ENCODE peak calls at places on chromosomes 1 and 21, in five cellular contexts. One of them, this sample, is unnamed.

GRCh38 chr21:39182016-39182415 is 1.2 kb downstream of the PSMG1 start:
- DNase-seq in A673: no peak
- DNase-seq in tibial artery: no peak
- DNase-seq in neuronal stem cell: no peak
- DNase-seq in fibroblast of lung: no peak
- DNase-seq in this sample: no peak

GRCh38 chr21:44926364-44927101 is 5.8 kb upstream of the ITGB2 start:
- DNase-seq in A673: no peak
- DNase-seq in tibial artery: no peak
- DNase-seq in neuronal stem cell: no peak
- DNase-seq in fibroblast of lung: no peak
- DNase-seq in this sample: no peak

GRCh38 chr1:22936681-22937080 is 36.0 kb downstream of the LACTBL1 start:
- DNase-seq in A673: no peak
- DNase-seq in tibial artery: no peak
- DNase-seq in neuronal stem cell: no peak
- DNase-seq in fibroblast of lung: no peak
- DNase-seq in this sample: no peak

GRCh38 chr1:200323856-200324400 is 85.9 kb downstream of the ZNF281 start:
- DNase-seq in A673: no peak
- DNase-seq in tibial artery: no peak
- DNase-seq in neuronal stem cell: no peak
- DNase-seq in fibroblast of lung: peak
- DNase-seq in this sample: no peak

GRCh38 chr1:26618561-26618960 is 77.3 kb upstream of the ARID1A start:
- DNase-seq in A673: no peak
- DNase-seq in tibial artery: no peak
- DNase-seq in neuronal stem cell: no peak
- DNase-seq in fibroblast of lung: no peak
- DNase-seq in this sample: no peak

GRCh38 chr1:246790364-246790763 is 66.2 kb downstream of the SCCPDH start:
- DNase-seq in A673: no peak
- DNase-seq in tibial artery: no peak
- DNase-seq in neuronal stem cell: no peak
- DNase-seq in fibroblast of lung: no peak
- DNase-seq in this sample: no peak

GRCh38 chr1:67700692-67701410 is 15.8 kb downstream of the GADD45A start:
- DNase-seq in A673: no peak
- DNase-seq in tibial artery: no peak
- DNase-seq in neuronal stem cell: peak
- DNase-seq in fibroblast of lung: no peak
- DNase-seq in this sample: peak

GRCh38 chr1:31955917-31956736 is 18.0 kb upstream of the PTP4A2 start:
- DNase-seq in A673: peak
- DNase-seq in tibial artery: peak
- DNase-seq in neuronal stem cell: no peak
- DNase-seq in fibroblast of lung: peak
- DNase-seq in this sample: peak

GRCh38 chr1:201348211-201348566 is 29.3 kb downstream of the TNNT2 start:
- DNase-seq in A673: peak
- DNase-seq in tibial artery: no peak
- DNase-seq in neuronal stem cell: peak
- DNase-seq in fibroblast of lung: peak
- DNase-seq in this sample: peak

GRCh38 chr1:91742848-91743292 is 143.1 kb downstream of the TGFBR3 start:
- DNase-seq in A673: no peak
- DNase-seq in tibial artery: peak
- DNase-seq in neuronal stem cell: no peak
- DNase-seq in fibroblast of lung: peak
- DNase-seq in this sample: no peak
- H3K27ac ChIP-seq in A673: no peak
- H3K27ac ChIP-seq in tibial artery: peak
- H3K27ac ChIP-seq in neuronal stem cell: no peak
- H3K27ac ChIP-seq in fibroblast of lung: no peak
- H3K27ac ChIP-seq in this sample: no peak

DNA sequence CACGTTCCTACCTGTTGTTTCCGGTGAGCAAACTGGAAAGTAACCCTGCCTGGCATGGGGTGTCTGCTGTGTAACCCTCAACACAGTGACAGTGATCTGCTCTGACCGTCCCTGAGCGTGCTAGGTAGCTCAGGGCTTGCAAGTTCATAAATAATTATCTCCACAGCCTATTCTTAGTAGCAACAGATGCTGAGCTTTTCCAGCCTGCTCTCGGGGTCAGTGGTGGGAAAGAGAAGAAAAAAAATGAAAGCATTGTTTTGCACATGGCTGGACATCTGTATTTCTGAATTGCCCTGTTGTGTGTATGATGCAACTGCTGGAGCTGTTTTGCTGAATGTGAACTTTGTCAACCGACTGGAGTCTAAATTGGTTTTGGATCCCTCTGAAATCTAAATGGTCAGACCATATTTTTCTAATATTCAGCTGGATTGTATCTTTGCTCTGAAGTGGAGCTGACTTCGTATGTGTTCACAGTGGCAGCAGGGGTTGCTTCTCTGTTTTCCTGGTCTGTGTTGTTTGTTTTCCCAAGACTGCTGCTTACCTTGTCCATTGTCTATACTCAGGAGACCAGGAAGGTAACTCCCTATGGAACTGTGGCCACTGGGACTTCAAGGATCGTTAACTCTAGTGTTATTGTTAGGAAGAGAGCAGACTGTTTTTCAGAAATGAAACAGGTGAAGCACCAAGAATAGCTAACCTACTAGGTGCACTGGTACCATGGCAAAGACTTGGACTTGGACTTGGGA is 27.0 kb downstream of the TGFB2 start:
- DNase-seq in A673: no peak
- DNase-seq in tibial artery: no peak
- DNase-seq in neuronal stem cell: no peak
- DNase-seq in fibroblast of lung: peak
- DNase-seq in this sample: no peak
- H3K27ac ChIP-seq in A673: no peak
- H3K27ac ChIP-seq in tibial artery: peak
- H3K27ac ChIP-seq in neuronal stem cell: no peak
- H3K27ac ChIP-seq in fibroblast of lung: no peak
- H3K27ac ChIP-seq in this sample: no peak

GRCh38 chr21:36981977-36982700 is 15.7 kb upstream of the HLCS start:
- DNase-seq in A673: no peak
- DNase-seq in tibial artery: no peak
- DNase-seq in neuronal stem cell: no peak
- DNase-seq in fibroblast of lung: no peak
- DNase-seq in this sample: no peak
- H3K27ac ChIP-seq in A673: no peak
- H3K27ac ChIP-seq in tibial artery: no peak
- H3K27ac ChIP-seq in neuronal stem cell: no peak
- H3K27ac ChIP-seq in fibroblast of lung: no peak
- H3K27ac ChIP-seq in this sample: no peak

DNA sequence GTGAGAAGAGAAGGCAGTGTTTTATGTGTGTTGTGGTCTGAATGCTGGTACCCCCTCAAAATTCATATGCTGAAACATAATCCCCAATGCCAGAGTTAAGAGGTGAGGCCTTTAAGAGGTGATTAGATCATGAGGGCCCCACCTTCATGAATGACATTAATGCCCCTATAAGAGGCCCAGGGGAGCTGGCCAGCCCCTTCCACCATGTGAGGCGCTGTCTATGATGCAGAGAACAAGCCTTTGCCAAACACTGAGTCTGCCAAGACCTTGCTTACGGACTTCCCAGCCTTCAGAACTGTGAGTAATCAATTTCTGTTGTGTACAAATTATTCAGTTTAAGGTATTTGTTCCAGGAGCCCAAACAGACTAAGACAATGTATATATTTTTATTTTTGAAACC is 20.2 kb downstream of the CAPZB start:
- DNase-seq in A673: no peak
- DNase-seq in tibial artery: no peak
- DNase-seq in neuronal stem cell: no peak
- DNase-seq in fibroblast of lung: peak
- DNase-seq in this sample: no peak
- H3K27ac ChIP-seq in A673: no peak
- H3K27ac ChIP-seq in tibial artery: peak
- H3K27ac ChIP-seq in neuronal stem cell: no peak
- H3K27ac ChIP-seq in fibroblast of lung: no peak
- H3K27ac ChIP-seq in this sample: no peak

DNA sequence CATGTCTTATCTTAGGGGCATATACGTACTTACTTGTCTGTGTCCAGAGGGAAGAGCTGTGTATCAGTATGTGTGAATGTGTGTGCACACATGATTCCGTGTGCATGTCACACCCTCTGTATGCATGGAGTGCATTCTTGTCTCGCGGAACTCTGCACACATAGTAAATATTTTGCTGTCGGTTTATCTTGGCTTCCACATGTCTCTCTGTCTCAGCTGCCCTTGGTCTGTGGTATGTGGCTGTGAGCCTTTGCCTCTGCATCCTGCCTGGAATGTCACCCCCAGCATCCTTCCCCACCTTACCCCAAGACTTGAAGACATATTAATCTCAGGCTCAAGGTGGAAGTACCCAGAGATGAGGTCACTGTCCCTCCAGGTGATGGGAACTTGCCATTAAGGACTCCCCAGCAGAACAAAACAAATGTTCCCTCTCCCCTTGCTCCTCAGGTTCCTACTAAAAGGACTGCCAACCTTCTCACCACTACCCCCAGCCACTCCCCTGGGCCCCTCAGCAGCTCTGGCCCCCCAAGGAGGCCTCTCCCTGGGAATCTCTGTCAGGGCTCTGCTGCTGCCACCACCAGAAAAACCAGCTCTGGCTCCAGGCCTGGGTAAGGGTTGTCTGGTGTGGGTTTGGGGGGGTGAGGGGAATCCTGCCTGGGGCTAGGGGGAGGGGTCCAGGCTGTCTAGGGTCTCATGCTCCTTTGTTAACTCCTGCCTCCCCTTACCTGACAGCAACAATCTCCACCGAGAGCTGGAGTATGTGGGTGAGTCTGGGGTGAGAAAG is 5.0 kb downstream of the NECTIN4 start:
- DNase-seq in A673: no peak
- DNase-seq in tibial artery: no peak
- DNase-seq in neuronal stem cell: no peak
- DNase-seq in fibroblast of lung: peak
- DNase-seq in this sample: no peak
- H3K27ac ChIP-seq in A673: no peak
- H3K27ac ChIP-seq in tibial artery: no peak
- H3K27ac ChIP-seq in neuronal stem cell: no peak
- H3K27ac ChIP-seq in fibroblast of lung: peak
- H3K27ac ChIP-seq in this sample: peak

DNA sequence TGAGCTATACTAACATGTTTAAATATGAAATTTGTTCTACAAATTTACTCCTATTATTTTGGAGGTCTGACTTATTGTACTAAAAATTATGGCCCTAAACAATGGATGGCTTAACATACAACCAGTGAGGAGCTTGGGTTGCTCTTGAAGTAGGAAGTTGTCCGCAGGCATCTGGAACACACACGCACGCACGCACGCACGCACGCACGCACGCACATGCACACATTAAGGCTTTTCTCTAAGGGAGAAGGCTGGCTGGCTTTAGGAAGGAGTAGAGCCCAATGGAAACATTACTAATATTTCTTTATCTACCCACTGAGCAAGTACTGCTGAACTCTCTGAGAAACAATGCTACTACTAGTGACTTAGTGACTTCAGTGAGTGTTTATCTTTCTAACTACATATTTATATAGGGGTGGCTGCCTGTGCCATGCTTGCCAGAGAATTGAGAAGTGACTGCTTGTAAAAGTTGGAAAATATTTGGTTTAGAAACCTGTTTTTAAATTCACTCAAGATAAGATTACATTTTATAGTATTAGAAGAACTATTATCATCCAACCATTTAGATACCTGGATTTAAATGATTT is 16.2 kb upstream of the ARHGAP29 start:
- DNase-seq in A673: no peak
- DNase-seq in tibial artery: no peak
- DNase-seq in neuronal stem cell: no peak
- DNase-seq in fibroblast of lung: no peak
- DNase-seq in this sample: no peak
- H3K27ac ChIP-seq in A673: no peak
- H3K27ac ChIP-seq in tibial artery: no peak
- H3K27ac ChIP-seq in neuronal stem cell: no peak
- H3K27ac ChIP-seq in fibroblast of lung: no peak
- H3K27ac ChIP-seq in this sample: no peak

DNA sequence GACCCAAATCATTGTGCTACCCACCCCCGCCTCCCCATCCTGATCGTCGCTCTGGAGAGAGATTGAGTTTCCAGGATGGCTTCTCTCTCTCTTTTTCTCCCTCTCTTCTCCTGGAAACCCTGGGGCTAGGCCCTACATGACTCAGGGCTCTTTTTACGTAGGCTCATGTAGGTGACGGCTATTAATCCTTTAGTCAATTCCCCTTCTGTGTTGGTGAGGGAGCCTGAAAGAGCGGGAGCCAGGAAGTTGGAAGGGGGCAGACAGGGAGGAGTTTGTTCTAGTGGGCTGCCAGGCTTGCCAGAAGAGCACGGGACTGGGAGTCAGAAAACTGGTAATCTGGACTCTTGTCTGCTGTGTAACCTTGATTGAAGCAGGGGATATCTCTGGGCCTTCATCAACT is 9.7 kb downstream of the ATP2B4 start:
- DNase-seq in A673: no peak
- DNase-seq in tibial artery: peak
- DNase-seq in neuronal stem cell: no peak
- DNase-seq in fibroblast of lung: no peak
- DNase-seq in this sample: no peak
- H3K27ac ChIP-seq in A673: no peak
- H3K27ac ChIP-seq in tibial artery: peak
- H3K27ac ChIP-seq in neuronal stem cell: no peak
- H3K27ac ChIP-seq in fibroblast of lung: peak
- H3K27ac ChIP-seq in this sample: no peak

This sample was measured in HCT116.